ENCODE peak calls at places on chromosome 1, in eight cellular contexts. One of them, this sample, is unnamed.

GRCh38 chr1:212520746-212521145 is 87.8 kb upstream of the ATF3 start:
- ATAC-seq in stimulated activated effector memory CD8-positive, alpha-beta T cell treated with anti-CD3 and anti-CD28 coated beads, Interleukin-12 subunit alpha, Interleukin-12 subunit beta, amount 100 ng/mL, for 72 hours: no peak
- ATAC-seq in left lobe of liver: no peak
- ATAC-seq in gastrocnemius medialis: no peak
- ATAC-seq in left cardiac atrium: no peak
- ATAC-seq in T-cell: no peak
- ATAC-seq in activated T-cell treated with anti-CD3 and anti-CD28 coated beads, Interleukin-2, amount 50 U/mL, for 72 hours: no peak
- ATAC-seq in stimulated activated naive B cell treated with anti-CD40 and anti-IgM and Interleukin-4, amounts not matched to agents 10 μg/mL and 1 μg/mL and 100 μg/mL, for 72 hours: no peak
- ATAC-seq in this sample: no peak

GRCh38 chr1:82788038-82788437 is 987.3 kb downstream of the ADGRL2 start:
- ATAC-seq in T-cell: no peak
- ATAC-seq in left lobe of liver: no peak
- ATAC-seq in stimulated activated effector memory CD8-positive, alpha-beta T cell treated with anti-CD3 and anti-CD28 coated beads, Interleukin-12 subunit alpha, Interleukin-12 subunit beta, amount 100 ng/mL, for 72 hours: no peak
- ATAC-seq in stimulated activated naive B cell treated with anti-CD40 and anti-IgM and Interleukin-4, amounts not matched to agents 10 μg/mL and 1 μg/mL and 100 μg/mL, for 72 hours: no peak
- ATAC-seq in gastrocnemius medialis: no peak
- ATAC-seq in left cardiac atrium: no peak
- ATAC-seq in activated T-cell treated with anti-CD3 and anti-CD28 coated beads, Interleukin-2, amount 50 U/mL, for 72 hours: no peak
- ATAC-seq in this sample: no peak

GRCh38 chr1:228207851-228208821 is at the start of gene OBSCN:
- ATAC-seq in gastrocnemius medialis: peak
- ATAC-seq in T-cell: no peak
- ATAC-seq in stimulated activated naive B cell treated with anti-CD40 and anti-IgM and Interleukin-4, amounts not matched to agents 10 μg/mL and 1 μg/mL and 100 μg/mL, for 72 hours: no peak
- ATAC-seq in left cardiac atrium: peak
- ATAC-seq in left lobe of liver: no peak
- ATAC-seq in activated T-cell treated with anti-CD3 and anti-CD28 coated beads, Interleukin-2, amount 50 U/mL, for 72 hours: no peak
- ATAC-seq in stimulated activated effector memory CD8-positive, alpha-beta T cell treated with anti-CD3 and anti-CD28 coated beads, Interleukin-12 subunit alpha, Interleukin-12 subunit beta, amount 100 ng/mL, for 72 hours: no peak
- ATAC-seq in this sample: no peak

GRCh38 chr1:24920155-24920925 is 9.7 kb downstream of the RUNX3 start:
- ATAC-seq in gastrocnemius medialis: no peak
- ATAC-seq in activated T-cell treated with anti-CD3 and anti-CD28 coated beads, Interleukin-2, amount 50 U/mL, for 72 hours: peak
- ATAC-seq in T-cell: no peak
- ATAC-seq in left cardiac atrium: no peak
- ATAC-seq in stimulated activated effector memory CD8-positive, alpha-beta T cell treated with anti-CD3 and anti-CD28 coated beads, Interleukin-12 subunit alpha, Interleukin-12 subunit beta, amount 100 ng/mL, for 72 hours: peak
- ATAC-seq in left lobe of liver: no peak
- ATAC-seq in stimulated activated naive B cell treated with anti-CD40 and anti-IgM and Interleukin-4, amounts not matched to agents 10 μg/mL and 1 μg/mL and 100 μg/mL, for 72 hours: no peak
- ATAC-seq in this sample: no peak

GRCh38 chr1:67463298-67463960 is 33.2 kb upstream of the SERBP1 start:
- ATAC-seq in T-cell: no peak
- ATAC-seq in stimulated activated naive B cell treated with anti-CD40 and anti-IgM and Interleukin-4, amounts not matched to agents 10 μg/mL and 1 μg/mL and 100 μg/mL, for 72 hours: no peak
- ATAC-seq in gastrocnemius medialis: no peak
- ATAC-seq in left lobe of liver: no peak
- ATAC-seq in activated T-cell treated with anti-CD3 and anti-CD28 coated beads, Interleukin-2, amount 50 U/mL, for 72 hours: no peak
- ATAC-seq in left cardiac atrium: no peak
- ATAC-seq in stimulated activated effector memory CD8-positive, alpha-beta T cell treated with anti-CD3 and anti-CD28 coated beads, Interleukin-12 subunit alpha, Interleukin-12 subunit beta, amount 100 ng/mL, for 72 hours: no peak
- ATAC-seq in this sample: no peak

GRCh38 chr1:161772397-161772796 is 6.3 kb downstream of the ATF6 start:
- ATAC-seq in stimulated activated naive B cell treated with anti-CD40 and anti-IgM and Interleukin-4, amounts not matched to agents 10 μg/mL and 1 μg/mL and 100 μg/mL, for 72 hours: no peak
- ATAC-seq in left cardiac atrium: peak
- ATAC-seq in stimulated activated effector memory CD8-positive, alpha-beta T cell treated with anti-CD3 and anti-CD28 coated beads, Interleukin-12 subunit alpha, Interleukin-12 subunit beta, amount 100 ng/mL, for 72 hours: peak
- ATAC-seq in left lobe of liver: peak
- ATAC-seq in T-cell: peak
- ATAC-seq in activated T-cell treated with anti-CD3 and anti-CD28 coated beads, Interleukin-2, amount 50 U/mL, for 72 hours: peak
- ATAC-seq in gastrocnemius medialis: no peak
- ATAC-seq in this sample: no peak

GRCh38 chr1:38831753-38832734 is 27.5 kb downstream of the RRAGC start:
- ATAC-seq in stimulated activated effector memory CD8-positive, alpha-beta T cell treated with anti-CD3 and anti-CD28 coated beads, Interleukin-12 subunit alpha, Interleukin-12 subunit beta, amount 100 ng/mL, for 72 hours: no peak
- ATAC-seq in T-cell: no peak
- ATAC-seq in left lobe of liver: no peak
- ATAC-seq in gastrocnemius medialis: no peak
- ATAC-seq in stimulated activated naive B cell treated with anti-CD40 and anti-IgM and Interleukin-4, amounts not matched to agents 10 μg/mL and 1 μg/mL and 100 μg/mL, for 72 hours: no peak
- ATAC-seq in left cardiac atrium: no peak
- ATAC-seq in activated T-cell treated with anti-CD3 and anti-CD28 coated beads, Interleukin-2, amount 50 U/mL, for 72 hours: no peak
- ATAC-seq in this sample: no peak

GRCh38 chr1:4796999-4797375 is 142.6 kb downstream of the AJAP1 start:
- ATAC-seq in gastrocnemius medialis: no peak
- ATAC-seq in stimulated activated effector memory CD8-positive, alpha-beta T cell treated with anti-CD3 and anti-CD28 coated beads, Interleukin-12 subunit alpha, Interleukin-12 subunit beta, amount 100 ng/mL, for 72 hours: no peak
- ATAC-seq in left cardiac atrium: no peak
- ATAC-seq in stimulated activated naive B cell treated with anti-CD40 and anti-IgM and Interleukin-4, amounts not matched to agents 10 μg/mL and 1 μg/mL and 100 μg/mL, for 72 hours: peak
- ATAC-seq in T-cell: no peak
- ATAC-seq in activated T-cell treated with anti-CD3 and anti-CD28 coated beads, Interleukin-2, amount 50 U/mL, for 72 hours: no peak
- ATAC-seq in left lobe of liver: no peak
- ATAC-seq in this sample: no peak

GRCh38 chr1:10525208-10525607 is 50.5 kb downstream of the PEX14 start:
- ATAC-seq in activated T-cell treated with anti-CD3 and anti-CD28 coated beads, Interleukin-2, amount 50 U/mL, for 72 hours: no peak
- ATAC-seq in T-cell: no peak
- ATAC-seq in left lobe of liver: no peak
- ATAC-seq in gastrocnemius medialis: no peak
- ATAC-seq in stimulated activated naive B cell treated with anti-CD40 and anti-IgM and Interleukin-4, amounts not matched to agents 10 μg/mL and 1 μg/mL and 100 μg/mL, for 72 hours: no peak
- ATAC-seq in left cardiac atrium: no peak
- ATAC-seq in stimulated activated effector memory CD8-positive, alpha-beta T cell treated with anti-CD3 and anti-CD28 coated beads, Interleukin-12 subunit alpha, Interleukin-12 subunit beta, amount 100 ng/mL, for 72 hours: peak
- ATAC-seq in this sample: no peak

GRCh38 chr1:206503591-206504362 is 3.6 kb upstream of the RASSF5 start:
- ATAC-seq in T-cell: no peak
- ATAC-seq in activated T-cell treated with anti-CD3 and anti-CD28 coated beads, Interleukin-2, amount 50 U/mL, for 72 hours: peak
- ATAC-seq in gastrocnemius medialis: peak
- ATAC-seq in stimulated activated naive B cell treated with anti-CD40 and anti-IgM and Interleukin-4, amounts not matched to agents 10 μg/mL and 1 μg/mL and 100 μg/mL, for 72 hours: peak
- ATAC-seq in left cardiac atrium: peak
- ATAC-seq in stimulated activated effector memory CD8-positive, alpha-beta T cell treated with anti-CD3 and anti-CD28 coated beads, Interleukin-12 subunit alpha, Interleukin-12 subunit beta, amount 100 ng/mL, for 72 hours: peak
- ATAC-seq in left lobe of liver: no peak
- ATAC-seq in this sample: peak